ENCODE peak calls at places on chromosomes 1 and 21, in six cellular contexts. D, P, M, I, Y and T are unnamed samples.

GRCh38 chr1:228938248-228938891 is 203.1 kb downstream of the RHOU start:
- DNase-seq in Y (peak; percentile 6), M (no peak), I (no peak), P (no peak), D (no peak), T (no peak)

GRCh38 chr1:104991702-104992101 is 1242.0 kb downstream of the AMY1C start:
- DNase-seq in Y (no peak), D (no peak), I (no peak), M (no peak), P (no peak), T (no peak)

GRCh38 chr1:187267745-187268277 is 439.1 kb downstream of the PLA2G4A start:
- DNase-seq in Y (no peak), P (no peak), M (no peak), D (no peak), I (no peak), T (no peak)

GRCh38 chr1:84722794-84723193 is 32.5 kb upstream of the SSX2IP start:
- DNase-seq in P (no peak), M (no peak), I (no peak), Y (no peak), D (no peak), T (no peak)

GRCh38 chr1:159900086-159900680 is at the start of gene CFAP45:
- DNase-seq in M (peak; percentile 95), I (peak; percentile 94), D (no peak), Y (no peak), P (peak; percentile 68), T (no peak)

GRCh38 chr1:10228528-10228927 is 18.2 kb downstream of the KIF1B start:
- DNase-seq in D (no peak), P (no peak), Y (no peak), I (no peak), M (no peak), T (no peak)

GRCh38 chr1:205542367-205542766 is 37.9 kb downstream of the CDK18 start:
- DNase-seq in M (no peak), I (no peak), D (no peak), Y (no peak), P (no peak), T (no peak)

GRCh38 chr21:22536511-22536910 is 1538.3 kb downstream of the NCAM2 start:
- DNase-seq in I (no peak), D (no peak), P (no peak), Y (no peak), M (no peak), T (no peak)

GRCh38 chr1:187078321-187078720 is 249.6 kb downstream of the PLA2G4A start:
- DNase-seq in D (no peak), I (no peak), Y (no peak), P (no peak), M (no peak), T (no peak)

GRCh38 chr1:186474208-186474607 is 13.3 kb upstream of the PDC start:
- DNase-seq in D (no peak), P (peak; percentile 52), M (no peak), I (no peak), Y (no peak), T (no peak)

GRCh38 chr1:32241011-32241763 is 5.8 kb upstream of the FAM167B start:
- DNase-seq in P (no peak), I (peak; percentile 86), Y (no peak), D (no peak), M (peak; percentile 91), T (peak; percentile 69)

GRCh38 chr1:38584408-38585037 is 275.0 kb downstream of the RRAGC start:
- DNase-seq in I (no peak), D (no peak), M (no peak), P (no peak), Y (no peak), T (no peak)

GRCh38 chr1:7294636-7295035 is 476.5 kb upstream of the VAMP3 start:
- DNase-seq in D (no peak), I (no peak), M (no peak), P (no peak), Y (no peak), T (no peak)

GRCh38 chr1:33030575-33030974 is 6.1 kb downstream of the AK2 start:
- DNase-seq in Y (no peak), D (no peak), I (no peak), M (no peak), P (no peak), T (no peak)

GRCh38 chr1:197180252-197180878 is 33.9 kb upstream of the ASPM start:
- DNase-seq in D (no peak), I (no peak), Y (peak; percentile 52), P (peak; percentile 45), M (no peak), T (no peak)

GRCh38 chr1:72230746-72231145 is 51.6 kb downstream of the NEGR1 start:
- DNase-seq in Y (no peak), P (peak; percentile 55), I (no peak), M (no peak), D (no peak), T (no peak)

GRCh38 chr1:179530352-179530751 is 45.4 kb downstream of the NPHS2 start:
- DNase-seq in Y (no peak), D (no peak), M (no peak), P (no peak), I (no peak), T (no peak)

GRCh38 chr1:245690153-245690552 is 535.4 kb downstream of the KIF26B start:
- DNase-seq in P (peak; percentile 2), I (no peak), M (no peak), Y (no peak), D (no peak), T (no peak)

GRCh38 chr21:26797878-26798456 is 47.2 kb downstream of the ADAMTS1 start:
- DNase-seq in P (no peak), Y (no peak), D (no peak), I (no peak), M (no peak), T (no peak)

GRCh38 chr1:198679535-198680173 is 40.8 kb downstream of the PTPRC start:
- DNase-seq in Y (no peak), P (no peak), D (no peak), I (peak; percentile 74), M (peak; percentile 77), T (no peak)
- H3K27ac ChIP-seq in Y (peak overlapping the region; percentile 99), P (no peak overlapping the region), D (peak overlapping the region; percentile 42), I (no peak overlapping the region), M (no peak overlapping the region), T (no peak overlapping the region)

GRCh38 chr1:234502785-234503184 is 23.8 kb upstream of the TARBP1 start:
- DNase-seq in D (no peak), I (no peak), M (no peak), Y (no peak), P (no peak), T (no peak)

GRCh38 chr1:234500269-234500668 is 21.3 kb upstream of the TARBP1 start:
- DNase-seq in P (peak; percentile 65), Y (no peak), D (no peak), I (no peak), M (no peak), T (no peak)

GRCh38 chr1:234504969-234505773 is 26.2 kb upstream of the TARBP1 start:
- DNase-seq in I (no peak), M (no peak), Y (no peak), P (no peak), D (no peak), T (no peak)

GRCh38 chr1:234505774-234506114 is 26.8 kb upstream of the TARBP1 start:
- DNase-seq in Y (no peak), D (no peak), P (peak; percentile 91), I (no peak), M (no peak), T (no peak)

GRCh38 chr1:234503193-234504050 is 24.4 kb upstream of the TARBP1 start:
- DNase-seq in I (no peak), P (no peak), Y (no peak), M (no peak), D (no peak), T (no peak)
- H3K27ac ChIP-seq in I (peak overlapping the region; percentile 4), P (no peak overlapping the region), Y (no peak overlapping the region), M (peak overlapping the region; percentile 16), D (no peak overlapping the region), T (no peak overlapping the region)

DNA sequence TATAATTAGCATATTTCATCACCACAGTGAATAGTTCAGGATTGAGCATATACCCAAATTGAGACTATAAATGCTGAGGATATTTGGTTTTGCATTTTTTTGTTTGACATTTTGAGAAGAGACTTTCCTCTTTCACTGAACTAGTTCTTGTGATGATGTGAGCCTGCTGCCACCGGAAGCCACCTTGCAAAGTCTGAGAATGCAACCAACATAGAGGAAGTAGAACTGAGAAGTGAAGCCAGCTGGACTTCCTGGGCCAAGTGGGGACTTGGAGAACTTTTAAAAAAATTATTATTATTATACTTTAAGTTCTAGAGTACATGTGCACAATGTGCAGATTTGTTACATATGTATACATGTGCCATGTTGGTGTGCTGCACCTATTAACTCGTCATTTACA is 102.3 kb downstream of the RPE65 start:
- DNase-seq in P (no peak), M (no peak), I (no peak), Y (peak; percentile 65), D (no peak), T (no peak)
- H3K27ac ChIP-seq in P (no peak overlapping the region), M (no peak overlapping the region), I (no peak overlapping the region), Y (no peak overlapping the region), D (no peak overlapping the region), T (no peak overlapping the region)

DNA sequence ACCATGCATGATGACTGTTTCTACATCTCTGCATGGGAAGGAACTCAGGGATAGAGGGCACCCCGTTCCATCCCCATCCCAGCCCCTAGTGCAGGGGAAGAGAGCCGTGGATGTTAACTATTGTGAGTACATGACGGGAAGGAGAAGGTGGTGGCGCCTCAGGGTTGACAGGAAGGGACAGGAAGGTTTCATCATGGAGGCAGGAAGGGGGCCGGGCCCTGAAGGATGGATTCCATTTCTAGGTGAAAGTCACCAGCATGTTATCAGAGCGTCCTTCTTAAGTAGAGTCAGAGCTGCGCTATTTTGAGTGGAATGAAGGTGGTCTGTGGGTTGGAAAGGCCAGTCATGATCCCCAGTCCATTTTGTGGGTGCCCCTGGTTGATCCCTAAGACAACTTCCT is 25.1 kb upstream of the ZNF648 start:
- DNase-seq in I (no peak), D (no peak), Y (no peak), M (no peak), P (no peak), T (no peak)
- H3K27ac ChIP-seq in I (no peak overlapping the region), D (peak overlapping the region; percentile 86), Y (no peak overlapping the region), M (no peak overlapping the region), P (no peak overlapping the region), T (no peak overlapping the region)

DNA sequence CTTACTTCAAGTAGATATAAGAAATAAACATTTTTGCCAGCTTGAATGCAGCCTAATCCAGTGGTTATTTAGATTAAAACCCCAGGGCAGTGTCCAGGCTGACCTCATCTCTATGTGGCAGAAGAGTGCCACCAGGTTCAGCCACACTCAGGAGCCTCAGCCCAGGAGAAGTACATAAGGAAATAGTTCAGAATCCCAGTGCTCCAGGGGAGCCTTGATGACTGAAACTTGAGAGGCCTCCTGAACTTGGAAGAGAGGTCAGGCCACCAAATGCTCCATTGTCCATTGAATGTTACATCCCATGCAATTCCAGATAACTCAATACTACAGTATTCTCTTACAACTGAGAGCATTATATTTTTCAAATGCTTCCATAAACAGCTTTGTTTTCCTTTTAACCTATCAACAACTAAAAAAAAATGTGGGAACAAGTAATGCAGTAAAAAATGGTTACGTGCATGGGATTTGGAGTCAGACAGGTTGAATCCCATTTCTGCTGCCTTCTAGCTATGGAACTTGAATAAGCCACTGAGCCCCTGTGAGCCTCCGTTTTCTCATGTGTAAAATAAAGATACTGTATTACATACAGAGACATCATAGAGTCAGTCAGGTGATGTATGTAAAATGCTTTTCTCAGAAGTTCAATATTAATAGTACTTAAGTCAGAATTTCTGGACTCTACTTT is 248.0 kb downstream of the PLPP3 start:
- DNase-seq in M (no peak), I (no peak), P (no peak), Y (no peak), D (no peak), T (no peak)
- H3K27ac ChIP-seq in M (no peak overlapping the region), I (no peak overlapping the region), P (no peak overlapping the region), Y (no peak overlapping the region), D (no peak overlapping the region), T (no peak overlapping the region)

GRCh38 chr1:181732218-181732990 is 249.1 kb downstream of the CACNA1E start:
- DNase-seq in I (no peak), Y (no peak), D (no peak), M (no peak), P (no peak), T (no peak)
- H3K27ac ChIP-seq in I (no peak overlapping the region), Y (no peak overlapping the region), D (no peak overlapping the region), M (no peak overlapping the region), P (no peak overlapping the region), T (no peak overlapping the region)